ENCODE peak calls at places on chromosomes 11 and 22, in four cellular contexts. W is A549, D is breast epithelium, Y is heart left ventricle. J is an unnamed sample.

GRCh38 chr11:130155106-130155505 is 4.5 kb upstream of the ST14 start:
- DNase-seq in W (no peak), D (no peak), Y (no peak), J (no peak)

GRCh38 chr11:112881461-112881860 is 79.8 kb upstream of the NCAM1 start:
- DNase-seq in W (peak; percentile 25), D (peak; percentile 70), Y (peak; percentile 82), J (peak; percentile 52)

GRCh38 chr22:36332623-36333331 is 55.0 kb downstream of the MYH9 start:
- DNase-seq in W (no peak), D (peak; percentile 90), Y (peak; percentile 57), J (no peak)

GRCh38 chr11:112348480-112349029 is 87.9 kb upstream of the PLET1 start:
- DNase-seq in W (no peak), D (no peak), Y (no peak), J (no peak)

GRCh38 chr22:44325718-44326548 is 13.2 kb upstream of the SHISAL1 start:
- DNase-seq in W (no peak), D (no peak), Y (no peak), J (no peak)

GRCh38 chr11:127035812-127036211 is 35.2 kb upstream of the KIRREL3 start:
- DNase-seq in W (no peak), D (no peak), Y (no peak), J (no peak)

GRCh38 chr11:3161720-3162409 is 3.2 kb downstream of the OSBPL5 start:
- DNase-seq in W (no peak), D (no peak), Y (no peak), J (no peak)

GRCh38 chr22:43501951-43502874 is 90.4 kb downstream of the MPPED1 start:
- DNase-seq in W (no peak), D (no peak), Y (no peak), J (no peak)

GRCh38 chr11:3840870-3841425 is at the start of gene RHOG:
- DNase-seq in W (peak; percentile 80), D (peak; percentile 73), Y (peak; percentile 90), J (peak; percentile 83)

GRCh38 chr11:113159967-113160621 is 154.3 kb upstream of the TTC12 start:
- DNase-seq in W (no peak), D (no peak), Y (no peak), J (no peak)

GRCh38 chr22:27245056-27245455 is 556.5 kb downstream of the MN1 start:
- DNase-seq in W (no peak), D (no peak), Y (no peak), J (no peak)

GRCh38 chr22:27880778-27881394 is 38.2 kb downstream of the PITPNB start:
- DNase-seq in W (peak; percentile 17), D (no peak), Y (peak; percentile 39), J (no peak)

GRCh38 chr11:107743161-107743560 is 31.3 kb upstream of the SLN start:
- DNase-seq in W (no peak), D (no peak), Y (no peak), J (no peak)

GRCh38 chr11:20155683-20156279 is 4.5 kb downstream of the DBX1 start:
- DNase-seq in W (no peak), D (no peak), Y (no peak), J (no peak)
- TF ChIP-seq CTCF in W (no peak), D (no peak), Y (no peak), J (no peak)

GRCh38 chr11:60913793-60914619 is at the start of gene TMEM109:
- DNase-seq in W (peak; percentile 94), D (peak; percentile 77), Y (peak; percentile 91), J (peak; percentile 90)
- H3K4me1 ChIP-seq in W (peaks cover 21% of the 10 kb centered on the region), D (peaks cover 4% of the 10 kb centered on the region), Y (peaks cover 55% of the 10 kb centered on the region), J (peaks cover 14% of the 10 kb centered on the region)

GRCh38 chr11:69841859-69842698 is 22.9 kb upstream of the FGF3 start:
- DNase-seq in W (no peak), D (no peak), Y (no peak), J (peak; percentile 34)
- TF ChIP-seq CTCF in W (peak; percentile 66), D (no peak), Y (peak; percentile 41), J (no peak)

DNA sequence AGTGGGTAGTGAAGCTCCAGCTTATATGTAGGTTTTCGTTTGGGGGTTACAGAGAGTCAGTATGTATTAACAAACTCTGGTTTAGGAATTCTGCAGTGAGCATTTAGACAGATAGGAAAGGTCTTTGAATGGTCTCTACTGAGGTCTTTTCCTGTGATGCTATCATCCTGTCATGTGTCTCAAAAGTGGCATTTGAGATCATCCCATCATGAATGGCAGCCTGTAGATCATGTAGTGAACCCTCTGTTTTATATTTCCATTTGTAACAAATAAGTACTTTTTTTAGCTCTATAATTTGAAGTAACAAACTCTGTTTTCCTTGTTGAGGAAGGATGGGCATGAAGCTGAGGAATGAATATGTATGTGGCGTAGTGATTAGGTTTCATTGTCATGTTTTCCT is 76.2 kb downstream of the PPP6R3 start:
- DNase-seq in W (no peak), D (no peak), Y (no peak), J (no peak)
- H3K4me1 ChIP-seq in W (peaks cover 20% of the 10 kb centered on the region), D (no peaks in the 10 kb centered on the region), Y (peaks cover 36% of the 10 kb centered on the region), J (peaks cover 16% of the 10 kb centered on the region)

DNA sequence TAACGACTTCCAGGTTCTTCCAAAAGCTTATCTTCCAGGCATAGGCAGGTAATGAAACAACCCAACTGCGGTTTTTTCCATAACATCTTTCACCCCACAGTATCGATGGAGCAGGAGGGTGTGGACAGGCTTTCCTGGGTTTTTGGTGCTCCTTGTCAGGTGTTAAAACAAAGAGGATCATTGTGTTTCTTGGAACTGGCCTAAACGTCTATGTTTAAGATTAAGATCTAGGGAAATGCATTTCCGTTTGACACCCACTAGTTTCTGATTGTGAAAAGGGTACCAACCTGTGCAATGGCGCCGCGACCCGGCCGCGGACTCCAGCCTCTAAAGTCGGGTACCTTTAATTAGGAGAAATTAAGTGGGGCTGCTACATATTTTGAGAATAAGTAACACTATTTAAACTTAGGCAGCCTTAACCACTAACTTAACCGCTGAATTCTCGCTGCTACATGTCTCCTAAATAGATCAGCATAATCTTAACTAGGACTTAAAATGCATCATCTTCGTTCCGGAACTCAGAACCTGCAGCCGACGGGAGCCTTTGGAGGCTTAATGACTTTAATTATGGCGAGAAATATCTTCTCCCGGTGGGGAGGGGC is 31.5 kb downstream of the C22orf31 start:
- DNase-seq in W (no peak), D (no peak), Y (no peak), J (no peak)
- TF ChIP-seq CTCF in W (no peak), D (no peak), Y (no peak), J (no peak)

DNA sequence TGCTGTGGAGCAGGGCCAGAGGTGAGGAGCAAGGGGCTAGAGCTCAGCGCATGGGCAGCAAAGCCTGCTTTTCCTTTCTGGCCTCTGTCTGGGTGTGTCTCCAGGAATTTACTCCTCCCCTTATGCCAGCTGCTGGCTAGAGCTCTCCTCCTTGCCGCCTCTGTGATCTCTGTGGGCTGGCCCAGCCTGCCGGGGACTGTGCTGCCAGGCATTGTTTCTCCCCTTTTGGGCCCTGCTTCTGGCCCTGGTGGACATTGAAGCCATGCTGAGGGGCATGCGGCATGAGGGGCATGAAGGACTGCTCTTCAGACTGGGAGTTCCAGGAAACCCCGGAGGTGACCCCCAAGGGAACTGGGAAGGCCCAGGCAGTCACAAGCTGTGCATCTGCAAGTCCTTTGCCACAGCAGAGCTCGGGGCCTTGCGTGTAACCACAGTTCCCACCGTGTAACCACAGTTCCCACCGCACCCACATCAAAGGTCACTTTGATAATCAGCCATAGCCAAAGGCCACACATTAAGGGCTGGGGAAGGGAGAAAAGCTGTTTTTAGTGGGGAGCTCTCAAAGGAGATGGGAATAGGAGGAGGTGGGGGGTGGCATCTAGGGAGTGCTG is 62.1 kb downstream of the PPFIBP2 start:
- DNase-seq in W (peak; percentile 66), D (peak; percentile 55), Y (no peak), J (peak; percentile 78)
- H3K4me1 ChIP-seq in W (peaks cover 92% of the 10 kb centered on the region), D (peaks cover 26% of the 10 kb centered on the region), Y (peaks cover 51% of the 10 kb centered on the region), J (peaks cover 68% of the 10 kb centered on the region)

DNA sequence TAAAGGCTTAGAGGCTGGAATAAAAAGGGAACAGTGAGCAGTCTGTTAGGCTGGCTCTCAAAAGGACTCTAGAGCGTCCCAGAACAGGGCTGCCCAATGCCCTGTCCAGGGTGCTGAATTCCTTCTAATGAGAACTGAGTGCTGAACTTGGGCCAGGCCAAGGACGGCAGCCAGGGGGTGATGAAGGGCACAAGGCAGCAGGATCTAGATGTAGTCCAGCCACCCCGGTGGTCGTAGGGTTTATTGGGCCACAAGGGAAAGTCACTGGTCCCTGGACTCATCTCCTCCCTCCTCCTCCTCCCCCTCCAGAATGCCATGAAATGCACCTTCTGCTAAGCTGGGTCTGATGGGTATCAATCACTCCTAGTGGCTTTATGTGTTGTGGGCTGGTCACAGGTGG is 19.2 kb downstream of the NPTXR start:
- DNase-seq in W (peak; percentile 31), D (no peak), Y (peak; percentile 65), J (no peak)
- TF ChIP-seq CTCF in W (no peak), D (no peak), Y (peak; percentile 55), J (no peak)

GRCh38 chr11:74641289-74641688 is 48.9 kb downstream of the POLD3 start:
- DNase-seq in W (no peak), D (peak; percentile 55), Y (no peak), J (no peak)
- H3K4me1 ChIP-seq in W (peaks cover 9% of the 10 kb centered on the region), D (no peaks in the 10 kb centered on the region), Y (no peaks in the 10 kb centered on the region), J (no peaks in the 10 kb centered on the region)

GRCh38 chr11:8055111-8055835 is 25.7 kb upstream of the TUB start:
- DNase-seq in W (no peak), D (no peak), Y (no peak), J (no peak)
- TF ChIP-seq CTCF in W (no peak), D (no peak), Y (no peak), J (no peak)

GRCh38 chr22:31495343-31495742 is 993 bp upstream of the SFI1 start:
- DNase-seq in W (no peak), D (no peak), Y (no peak), J (no peak)
- H3K4me1 ChIP-seq in W (peaks cover 14% of the 10 kb centered on the region), D (peaks cover 8% of the 10 kb centered on the region), Y (peaks cover 25% of the 10 kb centered on the region), J (peaks cover 6% of the 10 kb centered on the region)

J was measured in mucosa of descending colon.